ENCODE peak calls at places on chromosome 21, in five cellular contexts. Q is NT2/D1, W is HepG2, R is GM12878, Z is H1. K is an unnamed sample.

GRCh38 chr21:41536076-41536826 is 28.3 kb upstream of the TMPRSS2 start:
- DNase-seq in Q (no peak), W (no peak), R (no peak), Z (no peak), K (no peak)

GRCh38 chr21:25750085-25750484 is 15.3 kb downstream of the GABPA start:
- DNase-seq in Q (no peak), W (no peak), R (no peak), Z (no peak), K (no peak)

GRCh38 chr21:30227633-30228404 is 11.9 kb upstream of the CLDN8 start:
- DNase-seq in Q (no peak), W (no peak), R (no peak), Z (no peak), K (no peak)

GRCh38 chr21:17554619-17555472 is 42.0 kb downstream of the CXADR start:
- DNase-seq in Q (no peak), W (peak), R (no peak), Z (no peak), K (peak)

GRCh38 chr21:38675450-38675849 is 130.3 kb upstream of the ETS2 start:
- DNase-seq in Q (no peak), W (no peak), R (no peak), Z (no peak), K (no peak)

GRCh38 chr21:25515484-25516405 is 91.5 kb downstream of the MRPL39 start:
- DNase-seq in Q (no peak), W (no peak), R (no peak), Z (no peak), K (no peak)

GRCh38 chr21:31743712-31744111 is 11.8 kb upstream of the SCAF4 start:
- DNase-seq in Q (no peak), W (no peak), R (no peak), Z (no peak), K (no peak)

GRCh38 chr21:26964379-26964778 is 2.5 kb downstream of the ADAMTS5 start:
- DNase-seq in Q (no peak), W (no peak), R (no peak), Z (no peak), K (no peak)

GRCh38 chr21:18499761-18500376 is 96.3 kb upstream of the TMPRSS15 start:
- DNase-seq in Q (peak), W (peak), R (no peak), Z (no peak), K (peak)

GRCh38 chr21:40947713-40948112 is 100.8 kb upstream of the DSCAM start:
- DNase-seq in Q (no peak), W (no peak), R (no peak), Z (no peak), K (no peak)

GRCh38 chr21:28444131-28444530 is 548.5 kb downstream of the LTN1 start:
- DNase-seq in Q (no peak), W (no peak), R (no peak), Z (no peak), K (no peak)

GRCh38 chr21:43866659-43867331 is 1.8 kb downstream of the AGPAT3 start:
- DNase-seq in Q (no peak), W (peak), R (peak), Z (no peak), K (no peak)

GRCh38 chr21:39616373-39616772 is 3.6 kb downstream of the B3GALT5 start:
- DNase-seq in Q (no peak), W (no peak), R (no peak), Z (no peak), K (no peak)

GRCh38 chr21:36643374-36644250 is 55.3 kb upstream of the SIM2 start:
- DNase-seq in Q (no peak), W (no peak), R (no peak), Z (no peak), K (no peak)
- TF ChIP-seq SUZ12 in Q (no peak), W (no peak), R (no peak), Z (no peak), K (no peak)

GRCh38 chr21:45256021-45256911 is 31.4 kb downstream of the POFUT2 start:
- DNase-seq in Q (no peak), W (no peak), R (no peak), Z (no peak), K (no peak)
- TF ChIP-seq SUZ12 in Q (no peak), W (no peak), R (no peak), Z (no peak), K (no peak)

DNA sequence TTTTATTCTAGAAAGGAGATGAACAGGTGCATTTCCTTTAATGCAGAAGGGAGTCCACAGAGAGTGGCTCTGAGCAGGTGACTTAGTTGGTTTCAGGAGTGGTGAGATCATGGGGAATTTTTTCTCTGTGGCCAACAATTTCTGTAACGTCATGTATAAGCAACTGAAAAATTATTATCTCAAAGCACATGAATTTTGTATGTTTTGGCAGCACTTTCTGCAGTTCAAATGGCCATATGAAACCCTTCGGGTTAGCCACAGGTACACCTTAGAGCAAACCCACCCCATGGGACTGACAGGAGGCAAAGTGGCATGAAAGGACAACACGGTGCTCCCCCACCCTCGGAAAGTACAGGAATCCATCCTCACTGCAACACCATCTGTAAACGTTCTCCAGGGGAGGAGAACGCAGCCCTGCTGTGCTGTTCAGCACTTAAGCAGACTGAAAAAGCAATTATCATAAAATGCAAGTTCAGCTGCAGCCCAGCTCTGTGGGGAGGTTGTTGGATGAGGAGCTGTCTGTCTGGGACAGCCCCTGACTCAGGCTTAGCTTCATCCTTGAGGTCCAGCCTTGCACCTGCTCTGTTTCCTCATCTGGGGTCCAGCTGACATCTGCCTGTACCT is 55.8 kb upstream of the CLDN14 start:
- DNase-seq in Q (no peak), W (no peak), R (peak), Z (no peak), K (peak)
- TF ChIP-seq SUZ12 in Q (no peak), W (no peak), R (no peak), Z (no peak), K (no peak)

GRCh38 chr21:42550817-42551216 is 37.2 kb downstream of the SLC37A1 start:
- DNase-seq in Q (no peak), W (no peak), R (no peak), Z (no peak), K (no peak)
- TF ChIP-seq SUZ12 in Q (no peak), W (no peak), R (no peak), Z (no peak), K (no peak)

DNA sequence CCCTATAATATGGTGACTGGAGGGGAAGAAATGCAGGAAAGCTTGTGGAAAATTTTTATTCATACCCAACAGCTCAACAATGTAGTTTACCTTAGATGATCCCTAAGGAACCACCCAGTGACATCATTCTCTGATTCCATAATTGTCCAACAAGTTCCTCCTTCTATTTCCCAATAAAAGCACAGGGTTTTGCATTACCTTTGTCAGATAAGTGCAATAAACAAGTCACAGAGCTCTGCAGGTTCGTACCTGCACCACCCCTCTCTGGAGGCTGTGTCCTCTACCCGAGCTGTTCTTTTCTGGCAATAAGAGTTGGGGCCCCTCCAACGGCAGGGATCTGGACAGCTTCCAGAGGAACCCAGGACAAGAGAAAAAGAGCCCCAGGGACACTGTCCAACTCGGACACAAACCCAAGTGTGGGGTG is 38.9 kb downstream of the RCAN1 start:
- DNase-seq in Q (no peak), W (no peak), R (no peak), Z (no peak), K (no peak)
- TF ChIP-seq SUZ12 in Q (no peak), W (no peak), R (no peak), Z (no peak), K (no peak)

GRCh38 chr21:42834730-42835191 is 44.6 kb downstream of the WDR4 start:
- DNase-seq in Q (no peak), W (no peak), R (no peak), Z (no peak), K (no peak)

GRCh38 chr21:42836767-42837301 is 42.5 kb downstream of the WDR4 start:
- DNase-seq in Q (no peak), W (no peak), R (no peak), Z (no peak), K (no peak)

GRCh38 chr21:42836402-42836666 is 43.0 kb downstream of the WDR4 start:
- DNase-seq in Q (no peak), W (no peak), R (no peak), Z (no peak), K (no peak)

GRCh38 chr21:42835211-42835610 is 44.1 kb downstream of the WDR4 start:
- DNase-seq in Q (no peak), W (no peak), R (no peak), Z (no peak), K (no peak)

DNA sequence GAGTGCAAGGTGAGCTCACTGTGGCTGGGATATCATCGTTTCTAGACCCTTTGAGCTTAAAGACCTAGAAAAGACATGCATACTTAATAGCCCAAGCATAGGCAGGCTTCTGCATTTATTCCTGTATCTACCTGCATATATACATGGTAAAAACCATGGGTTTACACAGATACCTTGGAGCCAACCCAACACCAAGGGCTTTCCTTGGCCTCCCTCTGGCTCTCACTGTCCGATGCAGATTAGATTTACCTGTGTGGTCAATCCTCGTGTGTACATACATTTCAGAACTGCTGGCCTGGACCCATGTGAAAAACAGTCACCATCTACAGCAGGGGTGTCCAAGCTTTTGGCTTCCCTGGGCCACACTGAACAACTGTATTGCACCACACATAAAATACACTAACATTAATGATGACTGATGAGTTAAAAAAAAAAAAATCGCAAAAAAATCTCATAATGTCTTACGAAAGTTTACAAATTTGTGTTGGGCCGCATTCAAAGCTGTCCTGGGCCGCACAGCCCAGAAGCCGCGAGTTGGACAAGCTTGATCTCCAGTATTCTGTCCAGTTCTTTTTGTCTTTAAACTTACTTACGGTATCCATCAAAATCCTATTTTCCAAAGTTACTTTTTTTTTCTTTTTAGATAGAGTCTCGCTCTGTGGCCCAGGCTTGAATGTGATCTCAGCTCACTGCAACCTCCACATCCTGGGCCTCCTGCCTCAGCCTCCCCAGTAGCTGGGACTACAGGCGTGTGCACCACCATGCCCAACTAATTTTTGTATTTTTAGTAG is 43.5 kb downstream of the WDR4 start:
- DNase-seq in Q (no peak), W (no peak), R (no peak), Z (no peak), K (no peak)
- TF ChIP-seq SUZ12 in Q (no peak), W (no peak), R (no peak), Z (no peak), K (no peak)